ENCODE peak calls at places on chromosomes 13 and 19, in four cellular contexts. W is upper lobe of right lung, Y is psoas muscle, N is Peyer's patch. S is an unnamed sample.

GRCh38 chr13:98994896-98995295 is 17.0 kb upstream of the DOCK9 start:
- DNase-seq in W (no peak), N (no peak), Y (no peak), S (no peak)

GRCh38 chr19:2478324-2478755 is 2.4 kb downstream of the GADD45B start:
- DNase-seq in Y (peak; percentile 77), N (peak; percentile 76), W (peak; percentile 87), S (peak; percentile 91)

GRCh38 chr13:110154370-110155031 is 152.5 kb downstream of the COL4A1 start:
- DNase-seq in N (no peak), Y (no peak), W (no peak), S (no peak)

GRCh38 chr19:11578342-11579142 is 1.1 kb upstream of the ACP5 start:
- DNase-seq in N (peak; percentile 73), W (peak; percentile 92), Y (peak; percentile 44), S (no peak)

GRCh38 chr13:106534844-106535551 is 464 bp downstream of the EFNB2 start:
- DNase-seq in N (no peak), Y (peak; percentile 21), W (peak; percentile 76), S (peak; percentile 16)

GRCh38 chr13:75641026-75641425 is 4.9 kb downstream of the LMO7 start:
- DNase-seq in N (no peak), Y (no peak), W (no peak), S (no peak)

GRCh38 chr13:62207388-62207787 is 791.7 kb upstream of the PCDH20 start:
- DNase-seq in Y (no peak), N (no peak), W (no peak), S (no peak)

GRCh38 chr13:48486836-48487235 is 46.0 kb downstream of the RCBTB2 start:
- DNase-seq in Y (no peak), N (no peak), W (no peak), S (no peak)

GRCh38 chr19:45972944-45973525 is 630 bp downstream of the NOVA2 start:
- DNase-seq in W (no peak), Y (no peak), N (no peak), S (no peak)

GRCh38 chr13:78610381-78610883 is 7.1 kb upstream of the POU4F1 start:
- DNase-seq in Y (no peak), N (no peak), W (no peak), S (peak; percentile 85)

GRCh38 chr13:23175920-23176319 is 4.9 kb upstream of the SGCG start:
- DNase-seq in W (no peak), Y (no peak), N (no peak), S (peak; percentile 7)

GRCh38 chr19:42005504-42005903 is 11.5 kb upstream of the ATP1A3 start:
- DNase-seq in Y (no peak), W (no peak), N (no peak), S (no peak)

GRCh38 chr19:4660181-4660791 is 9.9 kb downstream of the MYDGF start:
- DNase-seq in N (no peak), Y (no peak), W (no peak), S (no peak)

GRCh38 chr13:110265341-110265681 is 41.6 kb downstream of the COL4A1 start:
- DNase-seq in W (no peak), N (no peak), Y (no peak), S (no peak)

GRCh38 chr19:54428323-54429175 is 13.3 kb downstream of the TTYH1 start:
- DNase-seq in Y (no peak), N (no peak), W (no peak), S (no peak)

GRCh38 chr13:59415498-59415897 is 748.2 kb downstream of the DIAPH3 start:
- DNase-seq in N (no peak), W (no peak), Y (no peak), S (no peak)

GRCh38 chr13:30904043-30904442 is 2.0 kb upstream of the MEDAG start:
- DNase-seq in W (no peak), Y (no peak), N (no peak), S (no peak)

DNA sequence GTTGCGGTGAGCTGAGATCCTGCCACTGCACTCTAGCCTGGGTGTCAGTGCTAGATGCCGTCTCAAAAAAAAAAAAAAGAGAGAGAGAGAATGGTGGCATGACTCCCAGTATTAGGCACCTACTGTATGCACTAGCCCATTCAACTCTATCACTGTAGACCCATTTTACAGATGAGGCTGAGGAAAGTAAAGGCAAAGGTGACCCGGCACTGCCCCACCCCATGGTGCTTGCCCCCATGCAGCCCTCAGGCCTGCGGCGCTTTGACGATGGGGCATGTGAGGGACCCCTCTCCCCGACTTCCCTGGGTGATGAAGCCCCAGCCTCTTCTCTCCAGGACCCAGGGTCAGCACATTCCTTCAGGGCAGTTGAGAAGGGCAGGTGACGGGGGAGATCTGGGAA is 7.3 kb downstream of the NPAS1 start:
- DNase-seq in W (no peak), N (no peak), Y (no peak), S (no peak)
- H3K27me3 ChIP-seq in W (peaks cover 81% of the 10 kb centered on the region), N (peaks cover 45% of the 10 kb centered on the region), Y (peaks cover 78% of the 10 kb centered on the region), S (peaks cover 17% of the 10 kb centered on the region)

GRCh38 chr19:12841094-12841493 is 2.8 kb downstream of the MAST1 start:
- DNase-seq in N (no peak), W (peak; percentile 69), Y (no peak), S (no peak)

GRCh38 chr19:12843999-12844732 is 5.9 kb downstream of the MAST1 start:
- DNase-seq in W (no peak), N (no peak), Y (no peak), S (no peak)

GRCh38 chr19:12840091-12841079 is 2.1 kb downstream of the MAST1 start:
- DNase-seq in W (peak; percentile 85), N (no peak), Y (peak; percentile 51), S (peak; percentile 91)

GRCh38 chr19:12842511-12842910 is 4.2 kb downstream of the MAST1 start:
- DNase-seq in Y (no peak), W (no peak), N (no peak), S (no peak)

DNA sequence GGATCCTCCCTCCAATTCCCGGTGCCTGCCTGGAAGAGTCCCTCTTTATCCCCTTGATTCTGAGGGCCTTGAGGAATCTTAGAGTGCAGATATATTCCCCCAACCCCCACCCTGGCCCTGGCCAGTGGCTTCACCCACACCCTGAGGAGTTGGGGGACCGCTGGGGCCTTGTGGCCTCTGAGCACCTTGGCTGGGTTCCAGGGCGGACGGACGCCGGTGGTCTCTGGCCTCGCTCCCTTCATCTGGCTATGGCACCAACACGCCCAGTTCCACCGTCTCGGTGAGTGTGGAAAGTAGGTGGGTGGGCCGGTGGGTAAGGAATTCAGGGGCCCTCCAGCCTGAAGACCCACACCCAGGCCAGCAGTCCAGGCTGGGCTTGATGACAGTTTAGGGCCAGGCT is 5.0 kb downstream of the MAST1 start:
- DNase-seq in N (no peak), Y (no peak), W (no peak), S (no peak)
- H3K27me3 ChIP-seq in N (peaks cover 26% of the 10 kb centered on the region), Y (peaks cover 62% of the 10 kb centered on the region), W (peaks cover 79% of the 10 kb centered on the region), S (no peaks in the 10 kb centered on the region)

DNA sequence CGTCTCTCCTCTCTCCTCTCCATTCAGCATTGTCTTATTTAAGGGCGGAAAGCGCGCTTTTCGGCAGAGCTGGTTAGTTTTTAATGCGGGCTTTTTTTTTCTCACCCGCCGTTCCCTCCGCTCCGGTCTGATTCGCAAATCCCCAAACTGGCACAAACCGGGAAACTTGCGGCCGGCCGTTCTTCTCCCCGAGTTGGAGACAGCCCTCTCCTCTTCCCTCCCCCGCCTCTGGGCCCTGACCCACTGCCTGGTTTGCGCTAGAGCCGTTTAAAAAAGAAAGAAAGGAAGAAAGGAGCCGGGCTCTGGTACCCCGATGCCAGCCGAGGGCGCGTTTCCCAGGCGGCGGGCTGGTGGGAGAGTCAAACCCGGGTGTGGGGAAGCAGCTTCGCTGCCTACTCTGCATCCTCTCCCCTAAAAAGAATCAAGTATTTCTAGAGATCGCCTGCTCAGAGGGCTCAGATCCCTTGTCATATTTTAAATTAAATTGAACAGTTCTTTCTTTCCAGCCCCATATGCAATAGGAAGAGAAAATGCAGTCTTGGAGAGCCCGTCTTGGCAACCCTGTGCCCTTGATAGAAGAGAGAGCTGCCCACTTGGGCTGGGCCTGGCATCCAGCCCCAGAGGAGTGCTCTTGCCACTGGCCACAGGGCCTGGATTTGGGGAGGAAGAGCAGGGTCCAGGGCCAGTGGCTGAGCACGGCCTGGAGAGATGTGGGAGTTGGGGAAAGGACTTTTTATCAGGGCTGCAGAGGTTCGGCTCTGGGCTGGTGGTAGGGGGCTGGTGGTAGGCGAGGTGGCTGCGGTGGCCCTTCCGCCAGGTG is 19.0 kb downstream of the NFIX start:
- DNase-seq in N (no peak), W (no peak), Y (no peak), S (peak; percentile 50)
- H3K27me3 ChIP-seq in N (no peaks in the 10 kb centered on the region), W (peaks cover 7% of the 10 kb centered on the region), Y (no peaks in the 10 kb centered on the region), S (no peaks in the 10 kb centered on the region)

GRCh38 chr13:111577429-111577828 is 257.0 kb downstream of the TEX29 start:
- DNase-seq in N (no peak), W (no peak), Y (no peak), S (no peak)
- H3K27me3 ChIP-seq in N (no peaks in the 10 kb centered on the region), W (no peaks in the 10 kb centered on the region), Y (no peaks in the 10 kb centered on the region), S (peaks cover 17% of the 10 kb centered on the region)

GRCh38 chr19:33225458-33225925 is at the start of gene SLC7A10:
- DNase-seq in N (no peak), W (no peak), Y (no peak), S (no peak)
- H3K27me3 ChIP-seq in N (peaks cover 35% of the 10 kb centered on the region), W (peaks cover 50% of the 10 kb centered on the region), Y (peaks cover 57% of the 10 kb centered on the region), S (peaks cover 52% of the 10 kb centered on the region)

DNA sequence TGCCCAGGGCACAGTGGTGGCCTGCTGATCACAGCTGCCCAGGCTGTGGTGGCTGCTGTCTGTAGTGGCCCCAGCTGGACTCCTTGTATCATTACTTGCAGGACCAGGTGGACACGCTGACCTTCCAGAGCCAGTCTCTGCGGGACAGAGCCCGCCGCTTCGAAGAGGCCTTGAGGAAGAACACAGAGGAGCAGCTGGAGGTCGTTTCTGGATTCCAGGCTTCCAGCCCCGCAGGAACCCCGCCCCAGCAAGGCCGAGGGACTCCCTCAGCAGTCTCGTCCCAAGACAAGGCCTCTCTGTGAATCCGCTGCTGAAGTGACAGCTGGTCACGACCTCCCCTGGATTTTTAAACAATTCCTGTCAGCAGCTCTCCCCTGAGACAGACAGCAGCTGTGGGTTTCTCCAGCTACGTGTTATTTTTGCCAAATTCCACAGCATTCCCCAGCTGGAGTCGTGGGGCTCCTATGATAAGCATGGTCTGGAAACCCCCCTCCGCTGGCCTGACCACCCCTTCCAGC is 98.3 kb downstream of the SLC7A1 start:
- DNase-seq in W (peak; percentile 65), N (no peak), Y (no peak), S (no peak)
- H3K27me3 ChIP-seq in W (peaks cover 4% of the 10 kb centered on the region), N (no peaks in the 10 kb centered on the region), Y (peaks cover 40% of the 10 kb centered on the region), S (peaks cover 9% of the 10 kb centered on the region)